ENCODE peak calls at places on chromosomes 16 and 17, in six cellular contexts. Z is adrenal gland, F is NB4, O is heart left ventricle, D is ovary, X is A549. E is an unnamed sample.

GRCh38 chr17:80891096-80892018 is 100.3 kb upstream of the CHMP6 start:
- DNase-seq in D (no peak), X (peak; percentile 64), F (peak; percentile 88), O (peak; percentile 53), Z (peak; percentile 89), E (peak; percentile 31)

GRCh38 chr16:66578596-66579531 is at the start of gene CMTM2:
- DNase-seq in F (no peak), O (peak; percentile 61), D (peak; percentile 37), Z (no peak), X (no peak), E (peak; percentile 25)

GRCh38 chr17:55778389-55779118 is 27.7 kb downstream of the PCTP start:
- DNase-seq in Z (no peak), D (no peak), X (no peak), O (no peak), F (no peak), E (no peak)

GRCh38 chr16:9151597-9151996 is 60.2 kb downstream of the HAPSTR1 start:
- DNase-seq in Z (no peak), O (no peak), F (no peak), X (no peak), D (no peak), E (no peak)

GRCh38 chr17:80217703-80218362 is 2.3 kb downstream of the SGSH start:
- DNase-seq in F (no peak), O (no peak), Z (no peak), D (no peak), X (no peak), E (no peak)

GRCh38 chr17:10612957-10613744 is 44.0 kb downstream of the MYH3 start:
- DNase-seq in F (no peak), O (no peak), Z (no peak), D (no peak), X (no peak), E (no peak)

GRCh38 chr17:28935744-28936460 is 15.4 kb downstream of the PHF12 start:
- DNase-seq in O (no peak), D (no peak), F (no peak), Z (no peak), X (no peak), E (no peak)

GRCh38 chr17:44795421-44795820 is 34.7 kb downstream of the GJC1 start:
- DNase-seq in X (no peak), O (no peak), Z (no peak), D (no peak), F (no peak), E (no peak)

GRCh38 chr17:32742686-32743538 is 134.0 kb downstream of the MYO1D start:
- DNase-seq in F (no peak), O (no peak), X (no peak), D (no peak), Z (no peak), E (no peak)

GRCh38 chr16:20216818-20217217 is 110.5 kb downstream of the GP2 start:
- DNase-seq in D (no peak), O (no peak), Z (no peak), F (no peak), X (no peak), E (no peak)

GRCh38 chr16:715448-716249 is 731 bp downstream of the METRN start:
- DNase-seq in F (peak; percentile 51), Z (no peak), O (no peak), D (no peak), X (peak; percentile 61), E (peak; percentile 60)

GRCh38 chr17:63928966-63929695 is 3.0 kb downstream of the CD79B start:
- DNase-seq in D (no peak), Z (no peak), F (no peak), O (peak; percentile 42), X (no peak), E (no peak)

GRCh38 chr17:80653856-80654255 is 109.2 kb downstream of the RPTOR start:
- DNase-seq in O (no peak), F (no peak), D (no peak), X (no peak), Z (no peak), E (no peak)

GRCh38 chr16:84940670-84941551 is 70.4 kb downstream of the ZDHHC7 start:
- DNase-seq in O (no peak), F (no peak), Z (no peak), D (no peak), X (no peak), E (no peak)

GRCh38 chr17:57458718-57459285 is 202.5 kb downstream of the MSI2 start:
- DNase-seq in O (no peak), X (no peak), Z (no peak), D (no peak), F (no peak), E (no peak)

GRCh38 chr16:76428858-76429257 is 151.7 kb downstream of the CNTNAP4 start:
- DNase-seq in D (no peak), X (peak; percentile 30), F (peak; percentile 19), O (no peak), Z (no peak), E (no peak)

GRCh38 chr17:79870540-79870939 is 31.3 kb upstream of the CBX4 start:
- DNase-seq in X (no peak), O (no peak), F (no peak), D (no peak), Z (no peak), E (no peak)

GRCh38 chr16:81061855-81062608 is 15.0 kb downstream of the C16orf46 start:
- DNase-seq in X (no peak), Z (no peak), D (no peak), O (no peak), F (no peak), E (no peak)

GRCh38 chr17:8537734-8538133 is 92.8 kb downstream of the MYH10 start:
- DNase-seq in F (no peak), X (no peak), O (no peak), Z (no peak), D (no peak), E (no peak)

GRCh38 chr17:68704897-68705296 is 103.7 kb upstream of the FAM20A start:
- DNase-seq in F (no peak), Z (no peak), O (no peak), X (no peak), D (no peak), E (no peak)
- TF ChIP-seq POLR2A in F (no peak), Z (no peak), O (no peak), X (no peak), D (no peak), E (no peak)

GRCh38 chr17:49996495-49997255 is 1.7 kb upstream of the DLX3 start:
- DNase-seq in D (peak; percentile 64), F (peak; percentile 59), O (no peak), X (peak; percentile 44), Z (peak; percentile 43), E (peak; percentile 30)
- TF ChIP-seq POLR2A in D (no peak), F (no peak), O (no peak), X (no peak), Z (no peak), E (no peak)

GRCh38 chr16:10180771-10181163 is 1.5 kb downstream of the GRIN2A start:
- DNase-seq in Z (peak; percentile 11), F (no peak), D (peak; percentile 37), O (peak; percentile 64), X (peak; percentile 17), E (peak; percentile 38)
- TF ChIP-seq POLR2A in Z (no peak), F (no peak), D (no peak), O (no peak), X (no peak), E (no peak)

GRCh38 chr17:81911969-81912368 is 770 bp upstream of the PCYT2 start:
- DNase-seq in O (no peak), D (no peak), F (no peak), X (no peak), Z (no peak), E (no peak)

GRCh38 chr17:81909966-81910839 is 996 bp downstream of the PCYT2 start:
- DNase-seq in X (no peak), O (no peak), F (peak; percentile 51), Z (no peak), D (no peak), E (peak; percentile 61)

GRCh38 chr17:81912441-81913309 is 1.5 kb upstream of the PCYT2 start:
- DNase-seq in D (no peak), X (no peak), F (no peak), Z (no peak), O (no peak), E (peak; percentile 47)

GRCh38 chr17:81910840-81911276 is 341 bp downstream of the PCYT2 start:
- DNase-seq in O (no peak), Z (no peak), F (no peak), X (no peak), D (no peak), E (peak; percentile 67)

GRCh38 chr17:81911277-81911961 is at the start of gene PCYT2:
- DNase-seq in D (peak; percentile 95), F (peak; percentile 85), X (peak; percentile 93), O (peak; percentile 96), Z (peak; percentile 94), E (peak; percentile 91)
- TF ChIP-seq POLR2A in D (no peak), F (peak; percentile 35), X (peak; percentile 31), O (no peak), Z (peak; percentile 31), E (no peak)

DNA sequence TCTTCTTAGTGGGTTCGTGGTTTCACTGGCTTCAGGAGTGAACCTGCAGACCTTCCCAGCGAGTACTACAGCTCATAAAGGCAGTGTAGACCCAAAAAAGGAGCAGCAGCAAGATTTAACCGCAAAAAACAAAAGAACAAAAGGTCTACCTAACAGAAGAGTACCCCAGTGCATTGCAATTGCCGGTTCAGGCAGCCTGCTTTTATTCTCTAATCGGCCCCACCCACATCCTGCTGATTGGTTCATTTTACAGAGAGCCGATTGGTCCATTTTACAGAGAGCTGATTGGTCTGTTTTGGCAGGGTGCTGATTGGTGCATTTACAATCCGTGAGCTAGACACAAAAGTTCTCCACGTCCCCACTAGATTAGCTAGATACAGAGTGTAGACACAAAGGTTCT is 2.0 kb upstream of the ARRB2 start:
- DNase-seq in O (no peak), D (no peak), F (no peak), Z (no peak), X (peak; percentile 60), E (peak; percentile 79)
- TF ChIP-seq POLR2A in O (peak; percentile 16), D (no peak), F (no peak), Z (no peak), X (no peak), E (peak; percentile 57)

GRCh38 chr17:76735006-76735405 is 2.1 kb downstream of the SRSF2 start:
- DNase-seq in F (peak; percentile 66), D (no peak), X (peak; percentile 40), O (no peak), Z (no peak), E (peak; percentile 62)
- TF ChIP-seq POLR2A in F (no peak), D (no peak), X (no peak), O (no peak), Z (no peak), E (no peak)

GRCh38 chr17:46870116-46870803 is 18.9 kb downstream of the WNT9B start:
- DNase-seq in F (no peak), X (peak; percentile 59), O (no peak), D (no peak), Z (no peak), E (no peak)
- TF ChIP-seq POLR2A in F (no peak), X (no peak), O (no peak), D (no peak), Z (no peak), E (no peak)

E was measured in erythroblast.